ENCODE peak calls at places on chromosomes 11 and 22, in nine cellular contexts. One of them, this sample, is unnamed.

GRCh38 chr11:31237819-31238771 is 131.4 kb downstream of the DCDC1 start:
- DNase-seq in PC-9: no peak
- DNase-seq in neural progenitor cell: peak; percentile 89
- DNase-seq in K562: no peak
- DNase-seq in uterus: no peak
- DNase-seq in heart right ventricle: no peak
- DNase-seq in colonic mucosa: no peak
- DNase-seq in CD4-positive, alpha-beta T cell: no peak
- DNase-seq in foreskin keratinocyte: no peak
- DNase-seq in this sample: no peak

GRCh38 chr22:42646569-42647525 is 2.3 kb downstream of the CYB5R3 start:
- DNase-seq in foreskin keratinocyte: no peak
- DNase-seq in PC-9: no peak
- DNase-seq in uterus: no peak
- DNase-seq in K562: peak; percentile 79
- DNase-seq in colonic mucosa: peak; percentile 73
- DNase-seq in CD4-positive, alpha-beta T cell: no peak
- DNase-seq in neural progenitor cell: no peak
- DNase-seq in heart right ventricle: peak; percentile 79
- DNase-seq in this sample: peak; percentile 78

GRCh38 chr11:129117595-129118350 is 74.4 kb downstream of the ARHGAP32 start:
- DNase-seq in uterus: peak; percentile 38
- DNase-seq in neural progenitor cell: peak; percentile 72
- DNase-seq in PC-9: peak; percentile 40
- DNase-seq in foreskin keratinocyte: peak; percentile 5
- DNase-seq in heart right ventricle: no peak
- DNase-seq in K562: peak; percentile 54
- DNase-seq in CD4-positive, alpha-beta T cell: peak; percentile 13
- DNase-seq in colonic mucosa: peak; percentile 71
- DNase-seq in this sample: no peak

GRCh38 chr11:64356498-64357411 is 2.2 kb upstream of the RPS6KA4 start:
- DNase-seq in PC-9: peak; percentile 67
- DNase-seq in heart right ventricle: no peak
- DNase-seq in CD4-positive, alpha-beta T cell: no peak
- DNase-seq in uterus: no peak
- DNase-seq in neural progenitor cell: peak; percentile 86
- DNase-seq in K562: peak; percentile 94
- DNase-seq in colonic mucosa: no peak
- DNase-seq in foreskin keratinocyte: no peak
- DNase-seq in this sample: peak; percentile 74

GRCh38 chr11:76860539-76861475 is at the start of gene ACER3:
- DNase-seq in CD4-positive, alpha-beta T cell: peak; percentile 59
- DNase-seq in K562: peak; percentile 96
- DNase-seq in foreskin keratinocyte: peak; percentile 62
- DNase-seq in colonic mucosa: peak; percentile 93
- DNase-seq in uterus: peak; percentile 90
- DNase-seq in neural progenitor cell: peak; percentile 98
- DNase-seq in heart right ventricle: peak; percentile 95
- DNase-seq in PC-9: peak; percentile 96
- DNase-seq in this sample: peak; percentile 97

GRCh38 chr11:74443071-74443864 is 24.1 kb downstream of the KCNE3 start:
- DNase-seq in uterus: peak; percentile 37
- DNase-seq in CD4-positive, alpha-beta T cell: no peak
- DNase-seq in neural progenitor cell: peak; percentile 45
- DNase-seq in heart right ventricle: no peak
- DNase-seq in PC-9: peak; percentile 57
- DNase-seq in foreskin keratinocyte: peak; percentile 31
- DNase-seq in colonic mucosa: peak; percentile 69
- DNase-seq in K562: peak; percentile 43
- DNase-seq in this sample: no peak

GRCh38 chr22:31212783-31213626 is 907 bp downstream of the LIMK2 start:
- DNase-seq in foreskin keratinocyte: no peak
- DNase-seq in neural progenitor cell: peak; percentile 17
- DNase-seq in colonic mucosa: peak; percentile 38
- DNase-seq in uterus: no peak
- DNase-seq in PC-9: no peak
- DNase-seq in K562: peak; percentile 29
- DNase-seq in heart right ventricle: no peak
- DNase-seq in CD4-positive, alpha-beta T cell: no peak
- DNase-seq in this sample: no peak

GRCh38 chr11:73528877-73529530 is 68.9 kb downstream of the FAM168A start:
- DNase-seq in colonic mucosa: no peak
- DNase-seq in uterus: no peak
- DNase-seq in CD4-positive, alpha-beta T cell: no peak
- DNase-seq in foreskin keratinocyte: no peak
- DNase-seq in K562: no peak
- DNase-seq in neural progenitor cell: no peak
- DNase-seq in PC-9: no peak
- DNase-seq in heart right ventricle: no peak
- DNase-seq in this sample: no peak

GRCh38 chr11:12276356-12276755 is 101.0 kb upstream of the PARVA start:
- DNase-seq in CD4-positive, alpha-beta T cell: no peak
- DNase-seq in colonic mucosa: no peak
- DNase-seq in neural progenitor cell: no peak
- DNase-seq in heart right ventricle: no peak
- DNase-seq in foreskin keratinocyte: no peak
- DNase-seq in K562: no peak
- DNase-seq in PC-9: no peak
- DNase-seq in uterus: peak; percentile 8
- DNase-seq in this sample: no peak

GRCh38 chr11:67079065-67079464 is 22.4 kb downstream of the RHOD start:
- DNase-seq in PC-9: no peak
- DNase-seq in colonic mucosa: no peak
- DNase-seq in heart right ventricle: no peak
- DNase-seq in K562: no peak
- DNase-seq in neural progenitor cell: no peak
- DNase-seq in CD4-positive, alpha-beta T cell: no peak
- DNase-seq in foreskin keratinocyte: no peak
- DNase-seq in uterus: no peak
- DNase-seq in this sample: no peak

GRCh38 chr11:47216141-47216798 is 1.5 kb downstream of the DDB2 start:
- DNase-seq in CD4-positive, alpha-beta T cell: peak; percentile 5
- DNase-seq in uterus: peak; percentile 43
- DNase-seq in PC-9: peak; percentile 75
- DNase-seq in foreskin keratinocyte: peak; percentile 54
- DNase-seq in K562: peak; percentile 53
- DNase-seq in colonic mucosa: peak; percentile 82
- DNase-seq in neural progenitor cell: peak; percentile 32
- DNase-seq in heart right ventricle: peak; percentile 27
- DNase-seq in this sample: no peak

DNA sequence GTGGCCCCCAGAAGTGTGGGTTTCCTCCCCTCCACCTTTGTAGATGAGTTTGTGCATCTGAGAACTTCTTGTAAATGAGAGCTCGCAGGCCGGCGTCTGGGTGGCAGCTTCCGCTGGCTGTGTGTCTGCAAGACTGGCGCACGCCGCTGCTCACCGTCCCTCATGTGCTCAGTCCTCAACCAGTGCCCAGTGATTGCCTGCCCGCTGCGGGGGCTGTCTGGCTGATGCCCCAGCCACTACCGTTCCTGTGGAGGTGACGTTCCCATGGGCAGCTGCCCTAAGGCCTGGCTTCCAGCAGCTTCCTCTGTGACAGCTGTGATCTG is 8.8 kb downstream of the TBX1 start:
- DNase-seq in uterus: no peak
- DNase-seq in neural progenitor cell: no peak
- DNase-seq in K562: no peak
- DNase-seq in PC-9: no peak
- DNase-seq in heart right ventricle: no peak
- DNase-seq in CD4-positive, alpha-beta T cell: no peak
- DNase-seq in foreskin keratinocyte: no peak
- DNase-seq in colonic mucosa: no peak
- DNase-seq in this sample: no peak
- H3K27me3 ChIP-seq in uterus: peaks cover 32% of the 10 kb centered on the region
- H3K27me3 ChIP-seq in neural progenitor cell: peaks cover 100% of the 10 kb centered on the region
- H3K27me3 ChIP-seq in K562: no peaks in the 10 kb centered on the region
- H3K27me3 ChIP-seq in PC-9: peaks cover 29% of the 10 kb centered on the region
- H3K27me3 ChIP-seq in heart right ventricle: peaks cover 98% of the 10 kb centered on the region
- H3K27me3 ChIP-seq in CD4-positive, alpha-beta T cell: peaks cover 76% of the 10 kb centered on the region
- H3K27me3 ChIP-seq in foreskin keratinocyte: no peaks in the 10 kb centered on the region
- H3K27me3 ChIP-seq in colonic mucosa: peaks cover 61% of the 10 kb centered on the region
- H3K27me3 ChIP-seq in this sample: peaks cover 71% of the 10 kb centered on the region

GRCh38 chr11:18368236-18368635 is 26.1 kb upstream of the LDHA start:
- DNase-seq in neural progenitor cell: no peak
- DNase-seq in uterus: no peak
- DNase-seq in heart right ventricle: no peak
- DNase-seq in colonic mucosa: no peak
- DNase-seq in PC-9: no peak
- DNase-seq in K562: no peak
- DNase-seq in foreskin keratinocyte: no peak
- DNase-seq in CD4-positive, alpha-beta T cell: no peak
- DNase-seq in this sample: no peak
- TF ChIP-seq CTCF in neural progenitor cell: no peak
- TF ChIP-seq CTCF in uterus: no peak
- TF ChIP-seq CTCF in heart right ventricle: no peak
- TF ChIP-seq CTCF in colonic mucosa: no peak
- TF ChIP-seq CTCF in PC-9: no peak
- TF ChIP-seq CTCF in K562: no peak
- TF ChIP-seq CTCF in foreskin keratinocyte: no peak
- TF ChIP-seq CTCF in CD4-positive, alpha-beta T cell: no peak
- TF ChIP-seq CTCF in this sample: no peak

GRCh38 chr11:134993691-134994243 is 581.7 kb upstream of the B3GAT1 start:
- DNase-seq in foreskin keratinocyte: no peak
- DNase-seq in colonic mucosa: no peak
- DNase-seq in neural progenitor cell: no peak
- DNase-seq in K562: no peak
- DNase-seq in uterus: no peak
- DNase-seq in PC-9: no peak
- DNase-seq in heart right ventricle: no peak
- DNase-seq in CD4-positive, alpha-beta T cell: no peak
- DNase-seq in this sample: no peak

GRCh38 chr11:134997652-134998320 is 585.7 kb upstream of the B3GAT1 start:
- DNase-seq in K562: no peak
- DNase-seq in neural progenitor cell: no peak
- DNase-seq in PC-9: no peak
- DNase-seq in uterus: no peak
- DNase-seq in colonic mucosa: no peak
- DNase-seq in CD4-positive, alpha-beta T cell: no peak
- DNase-seq in heart right ventricle: no peak
- DNase-seq in foreskin keratinocyte: no peak
- DNase-seq in this sample: no peak

GRCh38 chr11:134999490-135000066 is 587.5 kb upstream of the B3GAT1 start:
- DNase-seq in colonic mucosa: no peak
- DNase-seq in PC-9: no peak
- DNase-seq in foreskin keratinocyte: no peak
- DNase-seq in neural progenitor cell: peak; percentile 68
- DNase-seq in uterus: no peak
- DNase-seq in K562: no peak
- DNase-seq in CD4-positive, alpha-beta T cell: no peak
- DNase-seq in heart right ventricle: no peak
- DNase-seq in this sample: no peak

GRCh38 chr11:134994431-134994830 is 582.4 kb upstream of the B3GAT1 start:
- DNase-seq in neural progenitor cell: peak; percentile 72
- DNase-seq in CD4-positive, alpha-beta T cell: no peak
- DNase-seq in foreskin keratinocyte: no peak
- DNase-seq in PC-9: no peak
- DNase-seq in colonic mucosa: no peak
- DNase-seq in K562: no peak
- DNase-seq in heart right ventricle: no peak
- DNase-seq in uterus: no peak
- DNase-seq in this sample: no peak

DNA sequence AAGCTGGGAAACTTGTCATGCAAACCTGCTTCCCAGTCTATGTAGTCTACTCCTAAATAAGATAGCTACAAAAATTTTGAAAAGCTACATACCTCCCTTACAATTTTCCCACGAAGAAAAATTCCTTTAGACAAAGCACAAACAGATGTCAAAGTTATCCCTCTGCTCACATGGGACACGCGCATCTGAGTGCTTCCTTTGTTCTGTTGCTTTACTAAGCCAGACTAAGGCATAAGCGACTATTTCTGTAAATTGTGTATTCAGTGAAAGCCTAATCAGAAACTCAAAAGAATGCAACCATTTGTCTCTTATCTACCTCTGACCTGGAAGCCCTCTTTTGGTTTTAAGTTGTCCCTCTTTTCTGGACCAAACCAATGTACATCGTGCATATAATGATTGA is 583.7 kb upstream of the B3GAT1 start:
- DNase-seq in foreskin keratinocyte: no peak
- DNase-seq in uterus: no peak
- DNase-seq in K562: no peak
- DNase-seq in colonic mucosa: no peak
- DNase-seq in heart right ventricle: no peak
- DNase-seq in PC-9: no peak
- DNase-seq in neural progenitor cell: peak; percentile 40
- DNase-seq in CD4-positive, alpha-beta T cell: no peak
- DNase-seq in this sample: no peak
- H3K27me3 ChIP-seq in foreskin keratinocyte: no peaks in the 10 kb centered on the region
- H3K27me3 ChIP-seq in uterus: no peaks in the 10 kb centered on the region
- H3K27me3 ChIP-seq in K562: no peaks in the 10 kb centered on the region
- H3K27me3 ChIP-seq in colonic mucosa: no peaks in the 10 kb centered on the region
- H3K27me3 ChIP-seq in heart right ventricle: peaks cover 6% of the 10 kb centered on the region
- H3K27me3 ChIP-seq in PC-9: peaks cover 20% of the 10 kb centered on the region
- H3K27me3 ChIP-seq in neural progenitor cell: no peaks in the 10 kb centered on the region
- H3K27me3 ChIP-seq in CD4-positive, alpha-beta T cell: no peaks in the 10 kb centered on the region
- H3K27me3 ChIP-seq in this sample: no peaks in the 10 kb centered on the region

DNA sequence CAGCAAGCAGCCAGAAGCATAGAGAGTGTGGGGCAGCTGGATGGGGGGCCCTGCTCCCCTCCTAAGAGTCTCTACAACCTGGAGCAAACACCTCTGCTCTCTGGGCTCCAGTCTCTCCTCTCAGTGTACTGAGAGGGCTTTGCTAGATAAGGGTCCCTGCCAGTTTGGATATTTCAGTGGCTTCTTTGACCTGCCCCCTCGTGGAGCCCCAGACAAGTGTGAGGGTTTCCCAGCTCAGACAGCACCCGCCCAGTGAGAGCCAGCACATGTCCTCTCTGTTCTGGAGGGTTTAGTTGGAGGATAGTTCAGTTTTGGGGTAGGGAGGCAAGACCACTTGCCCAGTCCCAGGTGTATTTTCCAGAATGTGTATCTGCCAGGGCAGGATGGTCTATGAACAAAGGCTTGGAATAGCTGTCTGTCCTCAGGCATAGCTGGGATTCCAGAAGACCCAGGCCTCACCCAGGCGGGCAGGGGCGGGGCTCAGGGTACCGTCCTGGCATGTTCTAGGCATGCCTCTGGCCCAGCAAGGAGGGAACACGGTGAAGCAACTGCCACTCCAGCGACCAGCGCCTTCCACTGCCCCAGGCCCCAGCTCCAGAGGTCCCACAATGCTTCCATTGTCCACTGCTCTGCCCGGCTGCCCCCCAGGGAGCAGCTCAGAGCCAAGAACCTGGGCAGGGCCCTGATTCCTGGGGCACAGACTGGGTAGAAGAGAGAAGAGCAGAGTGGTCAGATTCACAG is 7.5 kb upstream of the MICALL1 start:
- DNase-seq in heart right ventricle: no peak
- DNase-seq in uterus: no peak
- DNase-seq in CD4-positive, alpha-beta T cell: no peak
- DNase-seq in foreskin keratinocyte: peak; percentile 85
- DNase-seq in neural progenitor cell: no peak
- DNase-seq in PC-9: peak; percentile 94
- DNase-seq in K562: no peak
- DNase-seq in colonic mucosa: no peak
- DNase-seq in this sample: peak; percentile 81
- TF ChIP-seq CTCF in heart right ventricle: no peak
- TF ChIP-seq CTCF in uterus: no peak
- TF ChIP-seq CTCF in CD4-positive, alpha-beta T cell: no peak
- TF ChIP-seq CTCF in foreskin keratinocyte: peak; percentile 24
- TF ChIP-seq CTCF in neural progenitor cell: no peak
- TF ChIP-seq CTCF in PC-9: no peak
- TF ChIP-seq CTCF in K562: peak; percentile 13
- TF ChIP-seq CTCF in colonic mucosa: no peak
- TF ChIP-seq CTCF in this sample: no peak

GRCh38 chr22:39250131-39250530 is 5.3 kb upstream of the PDGFB start:
- DNase-seq in PC-9: no peak
- DNase-seq in uterus: no peak
- DNase-seq in neural progenitor cell: peak; percentile 37
- DNase-seq in CD4-positive, alpha-beta T cell: no peak
- DNase-seq in heart right ventricle: no peak
- DNase-seq in K562: no peak
- DNase-seq in foreskin keratinocyte: no peak
- DNase-seq in colonic mucosa: no peak
- DNase-seq in this sample: no peak
- H3K27me3 ChIP-seq in PC-9: no peaks in the 10 kb centered on the region
- H3K27me3 ChIP-seq in uterus: no peaks in the 10 kb centered on the region
- H3K27me3 ChIP-seq in neural progenitor cell: peaks cover 42% of the 10 kb centered on the region
- H3K27me3 ChIP-seq in CD4-positive, alpha-beta T cell: peaks cover 27% of the 10 kb centered on the region
- H3K27me3 ChIP-seq in heart right ventricle: peaks cover 52% of the 10 kb centered on the region
- H3K27me3 ChIP-seq in K562: no peaks in the 10 kb centered on the region
- H3K27me3 ChIP-seq in foreskin keratinocyte: no peaks in the 10 kb centered on the region
- H3K27me3 ChIP-seq in colonic mucosa: peaks cover 24% of the 10 kb centered on the region
- H3K27me3 ChIP-seq in this sample: peaks cover 31% of the 10 kb centered on the region